ENCODE peak calls at places on chromosomes 16 and 17, in seven cellular contexts. Q is fibroblast of pulmonary artery, K is esophagus squamous epithelium, B is tibial artery, E is fibroblast of mammary gland, C is cardiac muscle cell, T is left ventricle myocardium inferior. G is an unnamed sample.

GRCh38 chr17:19333132-19333440 is 29.4 kb downstream of the B9D1 start:
- DNase-seq in Q (no peak), T (no peak), E (no peak), B (no peak), K (no peak), C (no peak), G (no peak)

GRCh38 chr17:75493476-75494129 is 21.7 kb downstream of the CASKIN2 start:
- DNase-seq in E (no peak), T (no peak), K (no peak), C (no peak), Q (no peak), B (no peak), G (no peak)

GRCh38 chr17:75998327-75998795 is 2.3 kb upstream of the CDK3 start:
- DNase-seq in Q (no peak), T (no peak), E (no peak), C (no peak), B (no peak), K (no peak), G (no peak)

GRCh38 chr17:50196826-50197225 is 4.6 kb downstream of the COL1A1 start:
- DNase-seq in K (no peak), B (peak), C (no peak), Q (peak), E (peak), T (no peak), G (no peak)

GRCh38 chr16:47984669-47985068 is 171.1 kb downstream of the ABCC12 start:
- DNase-seq in B (no peak), E (no peak), T (no peak), C (no peak), K (no peak), Q (no peak), G (no peak)

GRCh38 chr16:53501216-53501859 is 1.7 kb downstream of the AKTIP start:
- DNase-seq in T (no peak), K (no peak), E (no peak), C (no peak), B (no peak), Q (no peak), G (no peak)

GRCh38 chr17:42405963-42406495 is 17.0 kb downstream of the CAVIN1 start:
- DNase-seq in C (peak), B (peak), T (peak), E (peak), K (no peak), Q (peak), G (peak)

GRCh38 chr17:59607817-59608403 is 11.8 kb upstream of the CLTC start:
- DNase-seq in E (no peak), B (no peak), Q (no peak), K (no peak), C (peak), T (no peak), G (peak)

GRCh38 chr17:39617100-39617445 is 9.4 kb upstream of the NEUROD2 start:
- DNase-seq in T (no peak), E (no peak), C (no peak), K (no peak), B (no peak), Q (no peak), G (no peak)

GRCh38 chr17:65099941-65100315 is 37.2 kb upstream of the RGS9 start:
- DNase-seq in Q (peak), C (no peak), T (peak), B (no peak), K (no peak), E (peak), G (no peak)

GRCh38 chr17:70422862-70423261 is 253.5 kb downstream of the KCNJ2 start:
- DNase-seq in E (no peak), Q (no peak), K (no peak), T (no peak), B (no peak), C (no peak), G (no peak)

GRCh38 chr16:82639666-82640336 is 13.0 kb downstream of the CDH13 start:
- DNase-seq in E (peak), B (no peak), Q (peak), T (peak), K (no peak), C (peak), G (peak)

GRCh38 chr16:80319181-80319580 is 221.6 kb upstream of the DYNLRB2 start:
- DNase-seq in C (no peak), B (no peak), Q (no peak), K (no peak), T (no peak), E (no peak), G (no peak)

GRCh38 chr16:89722392-89723278 is 1.3 kb downstream of the ZNF276 start:
- DNase-seq in T (peak), B (peak), E (peak), Q (peak), K (peak), C (no peak), G (no peak)

GRCh38 chr16:52251495-52251894 is 295.4 kb downstream of the TOX3 start:
- DNase-seq in C (no peak), T (no peak), K (no peak), B (no peak), Q (no peak), E (no peak), G (no peak)

GRCh38 chr17:41527076-41528023 is 758 bp downstream of the KRT19 start:
- DNase-seq in B (no peak), C (peak), T (no peak), E (no peak), Q (no peak), K (no peak), G (peak)

GRCh38 chr17:27747462-27748359 is 52.6 kb downstream of the NOS2 start:
- DNase-seq in Q (no peak), B (no peak), C (no peak), E (no peak), K (no peak), T (no peak), G (peak)

GRCh38 chr17:61000911-61001310 is 323.3 kb downstream of the BCAS3 start:
- DNase-seq in C (peak), E (peak), T (no peak), Q (peak), B (no peak), K (no peak), G (no peak)

GRCh38 chr17:75103601-75104554 is 5.9 kb upstream of the ARMC7 start:
- DNase-seq in K (no peak), C (no peak), T (no peak), E (no peak), B (no peak), Q (no peak), G (no peak)

GRCh38 chr16:63702981-63703590 is 1418.8 kb downstream of the CDH11 start:
- DNase-seq in B (no peak), K (no peak), T (no peak), Q (peak), E (no peak), C (peak), G (no peak)
- TF ChIP-seq CTCF in B (no peak), K (no peak), T (no peak), Q (no peak), E (no peak), C (no peak), G (no peak)

GRCh38 chr17:21113106-21113690 is 13.6 kb upstream of the DHRS7B start:
- DNase-seq in E (no peak), K (no peak), T (no peak), Q (no peak), C (no peak), B (no peak), G (no peak)
- TF ChIP-seq CTCF in E (no peak), K (no peak), T (no peak), Q (no peak), C (no peak), B (no peak), G (no peak)

GRCh38 chr16:4882261-4882632 is 35.0 kb downstream of the UBN1 start:
- DNase-seq in B (no peak), K (no peak), E (peak), T (no peak), Q (peak), C (no peak), G (no peak)
- TF ChIP-seq CTCF in B (no peak), K (no peak), E (no peak), T (no peak), Q (no peak), C (no peak), G (no peak)

GRCh38 chr16:86496262-86496928 is 13.9 kb upstream of the FOXF1 start:
- DNase-seq in E (no peak), C (no peak), B (no peak), T (no peak), K (no peak), Q (no peak), G (no peak)

GRCh38 chr16:86498661-86499493 is 11.4 kb upstream of the FOXF1 start:
- DNase-seq in T (no peak), Q (peak), K (no peak), C (no peak), E (no peak), B (no peak), G (no peak)

GRCh38 chr16:86496929-86497381 is 13.4 kb upstream of the FOXF1 start:
- DNase-seq in Q (no peak), K (no peak), B (no peak), E (no peak), C (no peak), T (no peak), G (no peak)

GRCh38 chr16:86497551-86498021 is 12.7 kb upstream of the FOXF1 start:
- DNase-seq in Q (no peak), T (no peak), K (no peak), C (no peak), E (no peak), B (no peak), G (no peak)

GRCh38 chr16:86498155-86498651 is 12.1 kb upstream of the FOXF1 start:
- DNase-seq in B (no peak), T (no peak), E (no peak), K (no peak), C (no peak), Q (no peak), G (no peak)
- TF ChIP-seq CTCF in B (no peak), T (no peak), E (no peak), K (no peak), C (peak), Q (no peak), G (no peak)

GRCh38 chr16:8355714-8356113 is 234.6 kb downstream of the TMEM114 start:
- DNase-seq in T (no peak), K (no peak), Q (no peak), C (peak), B (no peak), E (no peak), G (peak)
- TF ChIP-seq CTCF in T (no peak), K (no peak), Q (no peak), C (no peak), B (no peak), E (no peak), G (peak)

GRCh38 chr17:47978324-47978723 is 7.4 kb downstream of the CDK5RAP3 start:
- DNase-seq in C (peak), K (no peak), B (no peak), E (peak), Q (peak), T (peak), G (peak)
- TF ChIP-seq CTCF in C (peak), K (peak), B (peak), E (peak), Q (peak), T (peak), G (peak)

G was measured in nephron progenitor cell.